ENCODE peak calls at places on chromosomes 6 and 20, in six cellular contexts. One of them, this sample, is unnamed.

GRCh38 chr6:138025528-138025941 is 81.7 kb downstream of the PERP start:
- DNase-seq in left ventricle myocardium inferior: no peak
- DNase-seq in body of pancreas: no peak
- DNase-seq in lower lobe of right lung: no peak
- DNase-seq in tibial artery: no peak
- DNase-seq in stomach: no peak
- DNase-seq in this sample: no peak

GRCh38 chr20:35007891-35008290 is 52.2 kb downstream of the MYH7B start:
- DNase-seq in body of pancreas: peak
- DNase-seq in left ventricle myocardium inferior: no peak
- DNase-seq in tibial artery: peak
- DNase-seq in lower lobe of right lung: no peak
- DNase-seq in stomach: no peak
- DNase-seq in this sample: no peak

GRCh38 chr6:160139420-160139851 is 17.8 kb downstream of the SLC22A1 start:
- DNase-seq in left ventricle myocardium inferior: no peak
- DNase-seq in lower lobe of right lung: no peak
- DNase-seq in tibial artery: no peak
- DNase-seq in body of pancreas: no peak
- DNase-seq in stomach: no peak
- DNase-seq in this sample: peak

GRCh38 chr6:3410385-3411360 is 46.2 kb downstream of the SLC22A23 start:
- DNase-seq in left ventricle myocardium inferior: no peak
- DNase-seq in stomach: peak
- DNase-seq in lower lobe of right lung: no peak
- DNase-seq in tibial artery: peak
- DNase-seq in body of pancreas: peak
- DNase-seq in this sample: no peak

GRCh38 chr20:9374068-9374467 is 140.3 kb upstream of the LAMP5 start:
- DNase-seq in left ventricle myocardium inferior: no peak
- DNase-seq in stomach: no peak
- DNase-seq in lower lobe of right lung: no peak
- DNase-seq in body of pancreas: no peak
- DNase-seq in tibial artery: no peak
- DNase-seq in this sample: no peak

GRCh38 chr20:49380245-49380875 is 102.1 kb downstream of the KCNB1 start:
- DNase-seq in body of pancreas: no peak
- DNase-seq in lower lobe of right lung: no peak
- DNase-seq in tibial artery: no peak
- DNase-seq in stomach: no peak
- DNase-seq in left ventricle myocardium inferior: no peak
- DNase-seq in this sample: no peak

GRCh38 chr20:11111191-11111590 is 437.4 kb upstream of the JAG1 start:
- DNase-seq in body of pancreas: no peak
- DNase-seq in left ventricle myocardium inferior: no peak
- DNase-seq in stomach: no peak
- DNase-seq in tibial artery: no peak
- DNase-seq in lower lobe of right lung: no peak
- DNase-seq in this sample: no peak

GRCh38 chr6:15962449-15962764 is 166.5 kb upstream of the MYLIP start:
- DNase-seq in stomach: no peak
- DNase-seq in lower lobe of right lung: no peak
- DNase-seq in left ventricle myocardium inferior: no peak
- DNase-seq in body of pancreas: no peak
- DNase-seq in tibial artery: no peak
- DNase-seq in this sample: peak

GRCh38 chr6:90230547-90231240 is 65.9 kb downstream of the BACH2 start:
- DNase-seq in stomach: no peak
- DNase-seq in left ventricle myocardium inferior: no peak
- DNase-seq in tibial artery: no peak
- DNase-seq in lower lobe of right lung: no peak
- DNase-seq in body of pancreas: no peak
- DNase-seq in this sample: no peak

GRCh38 chr20:51979226-51979625 is 176.9 kb upstream of the SALL4 start:
- DNase-seq in left ventricle myocardium inferior: no peak
- DNase-seq in lower lobe of right lung: no peak
- DNase-seq in body of pancreas: no peak
- DNase-seq in stomach: no peak
- DNase-seq in tibial artery: no peak
- DNase-seq in this sample: no peak

GRCh38 chr6:29926081-29926794 is 16.1 kb upstream of the HLA-A start:
- DNase-seq in body of pancreas: no peak
- DNase-seq in left ventricle myocardium inferior: peak
- DNase-seq in lower lobe of right lung: no peak
- DNase-seq in stomach: no peak
- DNase-seq in tibial artery: no peak
- DNase-seq in this sample: no peak

GRCh38 chr6:108559097-108559883 is 1.4 kb upstream of the FOXO3 start:
- DNase-seq in left ventricle myocardium inferior: peak
- DNase-seq in stomach: peak
- DNase-seq in tibial artery: peak
- DNase-seq in lower lobe of right lung: peak
- DNase-seq in body of pancreas: peak
- DNase-seq in this sample: peak

GRCh38 chr6:82882363-82883033 is 183.1 kb downstream of the UBE3D start:
- DNase-seq in stomach: no peak
- DNase-seq in left ventricle myocardium inferior: no peak
- DNase-seq in body of pancreas: no peak
- DNase-seq in tibial artery: no peak
- DNase-seq in lower lobe of right lung: no peak
- DNase-seq in this sample: no peak

GRCh38 chr6:27679308-27679967 is 206.5 kb upstream of the ZNF184 start:
- DNase-seq in left ventricle myocardium inferior: no peak
- DNase-seq in tibial artery: no peak
- DNase-seq in body of pancreas: no peak
- DNase-seq in lower lobe of right lung: no peak
- DNase-seq in stomach: no peak
- DNase-seq in this sample: no peak

GRCh38 chr20:56350842-56351241 is 7.9 kb upstream of the FAM210B start:
- DNase-seq in lower lobe of right lung: no peak
- DNase-seq in stomach: no peak
- DNase-seq in tibial artery: no peak
- DNase-seq in body of pancreas: no peak
- DNase-seq in left ventricle myocardium inferior: no peak
- DNase-seq in this sample: no peak
- TF ChIP-seq CTCF in lower lobe of right lung: no peak
- TF ChIP-seq CTCF in stomach: no peak
- TF ChIP-seq CTCF in tibial artery: no peak
- TF ChIP-seq CTCF in body of pancreas: no peak
- TF ChIP-seq CTCF in left ventricle myocardium inferior: no peak
- TF ChIP-seq CTCF in this sample: no peak

DNA sequence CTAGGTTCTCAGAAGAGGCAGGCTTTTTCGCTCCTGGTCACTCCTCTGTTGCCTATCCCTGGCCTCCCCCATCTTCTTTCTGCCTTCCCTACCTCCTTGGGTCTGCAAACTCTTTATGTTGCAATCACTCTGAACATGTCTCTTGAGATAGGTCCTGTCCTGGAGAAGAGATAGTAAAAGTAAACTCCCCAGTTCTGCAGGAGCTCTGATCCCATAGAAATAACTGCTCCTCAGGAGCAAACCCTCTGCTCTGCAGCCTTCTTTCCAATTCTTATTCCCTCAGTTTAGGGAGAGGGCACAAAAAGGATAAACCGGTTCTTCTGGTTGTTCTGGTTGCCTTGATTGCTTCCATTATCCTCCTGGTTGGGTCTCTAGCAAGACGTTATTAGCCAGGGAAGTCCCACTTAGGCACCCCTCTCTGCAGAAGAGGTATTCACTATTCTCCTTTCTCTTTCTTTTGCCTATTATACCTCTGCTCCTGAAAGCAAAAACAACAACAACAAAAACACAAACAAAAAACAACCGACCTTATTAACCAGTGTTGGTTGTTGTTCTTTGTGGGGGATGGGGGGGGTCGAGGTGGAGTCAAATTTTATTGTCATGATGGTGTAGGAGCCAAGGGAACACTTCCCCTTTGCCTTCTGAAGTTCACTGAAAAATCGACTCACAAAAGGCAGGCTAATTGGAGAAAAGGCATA is 973 bp downstream of the TRIM38 start:
- DNase-seq in body of pancreas: peak
- DNase-seq in stomach: no peak
- DNase-seq in left ventricle myocardium inferior: no peak
- DNase-seq in tibial artery: no peak
- DNase-seq in lower lobe of right lung: no peak
- DNase-seq in this sample: peak
- H3K27ac ChIP-seq in body of pancreas: peak
- H3K27ac ChIP-seq in stomach: peak
- H3K27ac ChIP-seq in left ventricle myocardium inferior: peak
- H3K27ac ChIP-seq in tibial artery: peak
- H3K27ac ChIP-seq in lower lobe of right lung: peak
- H3K27ac ChIP-seq in this sample: peak

GRCh38 chr20:47854687-47855212 is 69.5 kb upstream of the SULF2 start:
- DNase-seq in tibial artery: no peak
- DNase-seq in stomach: no peak
- DNase-seq in body of pancreas: no peak
- DNase-seq in left ventricle myocardium inferior: no peak
- DNase-seq in lower lobe of right lung: no peak
- DNase-seq in this sample: peak
- TF ChIP-seq CTCF in tibial artery: no peak
- TF ChIP-seq CTCF in stomach: no peak
- TF ChIP-seq CTCF in body of pancreas: no peak
- TF ChIP-seq CTCF in left ventricle myocardium inferior: peak
- TF ChIP-seq CTCF in lower lobe of right lung: peak
- TF ChIP-seq CTCF in this sample: no peak

GRCh38 chr6:127937102-127937501 is 36.2 kb upstream of the THEMIS start:
- DNase-seq in tibial artery: no peak
- DNase-seq in left ventricle myocardium inferior: no peak
- DNase-seq in lower lobe of right lung: no peak
- DNase-seq in body of pancreas: no peak
- DNase-seq in stomach: no peak
- DNase-seq in this sample: no peak

GRCh38 chr6:127941228-127941627 is 40.4 kb upstream of the THEMIS start:
- DNase-seq in lower lobe of right lung: no peak
- DNase-seq in body of pancreas: no peak
- DNase-seq in tibial artery: no peak
- DNase-seq in stomach: no peak
- DNase-seq in left ventricle myocardium inferior: no peak
- DNase-seq in this sample: no peak

GRCh38 chr6:127937747-127938146 is 36.9 kb upstream of the THEMIS start:
- DNase-seq in stomach: no peak
- DNase-seq in tibial artery: no peak
- DNase-seq in lower lobe of right lung: no peak
- DNase-seq in left ventricle myocardium inferior: no peak
- DNase-seq in body of pancreas: no peak
- DNase-seq in this sample: no peak

GRCh38 chr6:127938701-127939100 is 37.8 kb upstream of the THEMIS start:
- DNase-seq in left ventricle myocardium inferior: no peak
- DNase-seq in stomach: no peak
- DNase-seq in tibial artery: no peak
- DNase-seq in lower lobe of right lung: no peak
- DNase-seq in body of pancreas: no peak
- DNase-seq in this sample: no peak

GRCh38 chr6:127939442-127940066 is 38.7 kb upstream of the THEMIS start:
- DNase-seq in tibial artery: no peak
- DNase-seq in body of pancreas: no peak
- DNase-seq in stomach: no peak
- DNase-seq in lower lobe of right lung: no peak
- DNase-seq in left ventricle myocardium inferior: no peak
- DNase-seq in this sample: no peak
- H3K27ac ChIP-seq in tibial artery: no peak
- H3K27ac ChIP-seq in body of pancreas: peak
- H3K27ac ChIP-seq in stomach: no peak
- H3K27ac ChIP-seq in lower lobe of right lung: no peak
- H3K27ac ChIP-seq in left ventricle myocardium inferior: no peak
- H3K27ac ChIP-seq in this sample: no peak

DNA sequence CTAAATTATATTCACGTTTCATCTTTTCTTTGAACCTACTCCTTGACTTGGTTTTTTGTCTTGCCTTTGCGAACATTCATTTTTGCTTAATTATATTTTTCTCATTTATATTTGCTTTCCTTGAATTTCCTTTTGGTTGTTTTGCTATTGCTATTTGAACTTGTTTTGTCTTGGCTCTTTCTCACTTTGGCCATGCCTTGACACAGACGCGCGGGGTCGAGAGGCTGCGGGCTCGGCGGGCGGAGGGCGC is 7.1 kb upstream of the TMEM14A start:
- DNase-seq in tibial artery: no peak
- DNase-seq in body of pancreas: no peak
- DNase-seq in stomach: no peak
- DNase-seq in left ventricle myocardium inferior: no peak
- DNase-seq in lower lobe of right lung: no peak
- DNase-seq in this sample: no peak
- TF ChIP-seq CTCF in tibial artery: no peak
- TF ChIP-seq CTCF in body of pancreas: no peak
- TF ChIP-seq CTCF in stomach: no peak
- TF ChIP-seq CTCF in left ventricle myocardium inferior: peak
- TF ChIP-seq CTCF in lower lobe of right lung: no peak
- TF ChIP-seq CTCF in this sample: peak

GRCh38 chr6:100344761-100345160 is 120.0 kb downstream of the SIM1 start:
- DNase-seq in body of pancreas: no peak
- DNase-seq in stomach: no peak
- DNase-seq in tibial artery: no peak
- DNase-seq in lower lobe of right lung: no peak
- DNase-seq in left ventricle myocardium inferior: no peak
- DNase-seq in this sample: peak

GRCh38 chr6:100344321-100344720 is 120.4 kb downstream of the SIM1 start:
- DNase-seq in tibial artery: no peak
- DNase-seq in body of pancreas: no peak
- DNase-seq in stomach: no peak
- DNase-seq in left ventricle myocardium inferior: no peak
- DNase-seq in lower lobe of right lung: no peak
- DNase-seq in this sample: no peak

GRCh38 chr6:100346203-100346602 is 118.5 kb downstream of the SIM1 start:
- DNase-seq in left ventricle myocardium inferior: no peak
- DNase-seq in lower lobe of right lung: no peak
- DNase-seq in stomach: no peak
- DNase-seq in body of pancreas: no peak
- DNase-seq in tibial artery: no peak
- DNase-seq in this sample: no peak

GRCh38 chr6:100347901-100348550 is 116.7 kb downstream of the SIM1 start:
- DNase-seq in left ventricle myocardium inferior: no peak
- DNase-seq in stomach: no peak
- DNase-seq in lower lobe of right lung: no peak
- DNase-seq in tibial artery: no peak
- DNase-seq in body of pancreas: no peak
- DNase-seq in this sample: no peak

GRCh38 chr6:100346828-100347227 is 117.9 kb downstream of the SIM1 start:
- DNase-seq in left ventricle myocardium inferior: no peak
- DNase-seq in tibial artery: no peak
- DNase-seq in lower lobe of right lung: no peak
- DNase-seq in stomach: no peak
- DNase-seq in body of pancreas: no peak
- DNase-seq in this sample: peak
- H3K27ac ChIP-seq in left ventricle myocardium inferior: no peak
- H3K27ac ChIP-seq in tibial artery: peak
- H3K27ac ChIP-seq in lower lobe of right lung: no peak
- H3K27ac ChIP-seq in stomach: no peak
- H3K27ac ChIP-seq in body of pancreas: no peak
- H3K27ac ChIP-seq in this sample: no peak

DNA sequence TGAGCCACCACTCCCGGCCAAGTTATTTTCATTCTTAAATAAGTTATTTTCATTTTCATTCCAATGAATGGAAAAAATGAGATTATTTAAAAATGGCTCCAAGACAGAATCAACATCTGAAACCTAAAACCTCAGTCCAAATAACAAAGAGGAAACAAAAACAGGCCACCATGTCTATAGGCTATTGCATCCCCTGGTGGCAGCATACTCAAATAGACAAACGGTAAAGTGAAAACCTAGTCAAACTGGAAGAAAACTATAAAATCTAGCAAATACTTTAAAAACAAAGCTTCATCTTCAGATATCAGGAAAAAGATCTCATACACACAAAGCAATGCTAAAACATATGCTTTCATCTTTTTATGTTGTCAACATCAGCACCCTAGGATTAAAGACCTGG is 20.9 kb downstream of the IL17A start:
- DNase-seq in left ventricle myocardium inferior: no peak
- DNase-seq in stomach: no peak
- DNase-seq in body of pancreas: no peak
- DNase-seq in tibial artery: no peak
- DNase-seq in lower lobe of right lung: no peak
- DNase-seq in this sample: no peak
- TF ChIP-seq CTCF in left ventricle myocardium inferior: no peak
- TF ChIP-seq CTCF in stomach: no peak
- TF ChIP-seq CTCF in body of pancreas: no peak
- TF ChIP-seq CTCF in tibial artery: no peak
- TF ChIP-seq CTCF in lower lobe of right lung: no peak
- TF ChIP-seq CTCF in this sample: no peak